ENCODE peak calls at places on chromosome 15, in five cellular contexts. One of them, this sample, is unnamed.
A peak's percentile ranks its signal among the peaks of the same experiment; 100 is the strongest.

GRCh38 chr15:74901612-74902063 is 5.0 kb downstream of the FAM219B start:
- DNase-seq in activated T-cell treated with anti-CD3 and anti-CD28 coated beads, Interleukin-2, amount 50 U/mL, for 72 hours: peak; percentile 73
- DNase-seq in psoas muscle: peak; percentile 39
- DNase-seq in cardiac fibroblast: peak; percentile 68
- DNase-seq in hippocampal formation: no peak
- DNase-seq in this sample: peak; percentile 36

GRCh38 chr15:63874616-63875015 is 40.9 kb upstream of the HERC1 start:
- DNase-seq in activated T-cell treated with anti-CD3 and anti-CD28 coated beads, Interleukin-2, amount 50 U/mL, for 72 hours: no peak
- DNase-seq in psoas muscle: no peak
- DNase-seq in cardiac fibroblast: no peak
- DNase-seq in hippocampal formation: no peak
- DNase-seq in this sample: no peak

GRCh38 chr15:89203705-89204273 is 17.6 kb downstream of the RLBP1 start:
- DNase-seq in activated T-cell treated with anti-CD3 and anti-CD28 coated beads, Interleukin-2, amount 50 U/mL, for 72 hours: peak; percentile 59
- DNase-seq in psoas muscle: no peak
- DNase-seq in cardiac fibroblast: no peak
- DNase-seq in hippocampal formation: no peak
- DNase-seq in this sample: no peak

GRCh38 chr15:41559489-41560177 is 621 bp downstream of the TYRO3 start:
- DNase-seq in activated T-cell treated with anti-CD3 and anti-CD28 coated beads, Interleukin-2, amount 50 U/mL, for 72 hours: no peak
- DNase-seq in psoas muscle: no peak
- DNase-seq in cardiac fibroblast: no peak
- DNase-seq in hippocampal formation: peak; percentile 40
- DNase-seq in this sample: no peak

GRCh38 chr15:73325191-73325980 is 43.4 kb downstream of the HCN4 start:
- DNase-seq in activated T-cell treated with anti-CD3 and anti-CD28 coated beads, Interleukin-2, amount 50 U/mL, for 72 hours: peak; percentile 45
- DNase-seq in psoas muscle: no peak
- DNase-seq in cardiac fibroblast: no peak
- DNase-seq in hippocampal formation: no peak
- DNase-seq in this sample: no peak

GRCh38 chr15:62021991-62022600 is 38.2 kb downstream of the VPS13C start:
- DNase-seq in activated T-cell treated with anti-CD3 and anti-CD28 coated beads, Interleukin-2, amount 50 U/mL, for 72 hours: no peak
- DNase-seq in psoas muscle: no peak
- DNase-seq in cardiac fibroblast: no peak
- DNase-seq in hippocampal formation: no peak
- DNase-seq in this sample: no peak

GRCh38 chr15:90921887-90922286 is 10.5 kb downstream of the HDDC3 start:
- DNase-seq in activated T-cell treated with anti-CD3 and anti-CD28 coated beads, Interleukin-2, amount 50 U/mL, for 72 hours: no peak
- DNase-seq in psoas muscle: no peak
- DNase-seq in cardiac fibroblast: no peak
- DNase-seq in hippocampal formation: no peak
- DNase-seq in this sample: no peak

GRCh38 chr15:69657626-69658025 is 205.0 kb downstream of the RPLP1 start:
- DNase-seq in activated T-cell treated with anti-CD3 and anti-CD28 coated beads, Interleukin-2, amount 50 U/mL, for 72 hours: no peak
- DNase-seq in psoas muscle: no peak
- DNase-seq in cardiac fibroblast: no peak
- DNase-seq in hippocampal formation: no peak
- DNase-seq in this sample: no peak

GRCh38 chr15:74174216-74174965 is 881 bp downstream of the ISLR start:
- DNase-seq in activated T-cell treated with anti-CD3 and anti-CD28 coated beads, Interleukin-2, amount 50 U/mL, for 72 hours: no peak
- DNase-seq in psoas muscle: no peak
- DNase-seq in cardiac fibroblast: peak; percentile 42
- DNase-seq in hippocampal formation: no peak
- DNase-seq in this sample: peak; percentile 48

GRCh38 chr15:31268108-31268501 is 58.5 kb upstream of the KLF13 start:
- DNase-seq in activated T-cell treated with anti-CD3 and anti-CD28 coated beads, Interleukin-2, amount 50 U/mL, for 72 hours: no peak
- DNase-seq in psoas muscle: no peak
- DNase-seq in cardiac fibroblast: no peak
- DNase-seq in hippocampal formation: no peak
- DNase-seq in this sample: peak; percentile 5

GRCh38 chr15:101504866-101505609 is 15.5 kb upstream of the PCSK6 start:
- DNase-seq in activated T-cell treated with anti-CD3 and anti-CD28 coated beads, Interleukin-2, amount 50 U/mL, for 72 hours: no peak
- DNase-seq in psoas muscle: no peak
- DNase-seq in cardiac fibroblast: no peak
- DNase-seq in hippocampal formation: no peak
- DNase-seq in this sample: no peak

GRCh38 chr15:92638291-92638708 is 17.3 kb downstream of the FAM174B start:
- DNase-seq in activated T-cell treated with anti-CD3 and anti-CD28 coated beads, Interleukin-2, amount 50 U/mL, for 72 hours: no peak
- DNase-seq in psoas muscle: no peak
- DNase-seq in cardiac fibroblast: no peak
- DNase-seq in hippocampal formation: no peak
- DNase-seq in this sample: no peak

GRCh38 chr15:60932051-60932915 is 296.8 kb downstream of the RORA start:
- DNase-seq in activated T-cell treated with anti-CD3 and anti-CD28 coated beads, Interleukin-2, amount 50 U/mL, for 72 hours: peak; percentile 71
- DNase-seq in psoas muscle: peak; percentile 79
- DNase-seq in cardiac fibroblast: peak; percentile 74
- DNase-seq in hippocampal formation: no peak
- DNase-seq in this sample: peak; percentile 96

GRCh38 chr15:67107014-67107812 is 41.8 kb downstream of the SMAD3 start:
- DNase-seq in activated T-cell treated with anti-CD3 and anti-CD28 coated beads, Interleukin-2, amount 50 U/mL, for 72 hours: no peak
- DNase-seq in psoas muscle: peak; percentile 63
- DNase-seq in cardiac fibroblast: peak; percentile 97
- DNase-seq in hippocampal formation: no peak
- DNase-seq in this sample: peak; percentile 76

GRCh38 chr15:40477703-40478269 is 7.0 kb downstream of the CHST14 start:
- DNase-seq in activated T-cell treated with anti-CD3 and anti-CD28 coated beads, Interleukin-2, amount 50 U/mL, for 72 hours: no peak
- DNase-seq in psoas muscle: no peak
- DNase-seq in cardiac fibroblast: no peak
- DNase-seq in hippocampal formation: no peak
- DNase-seq in this sample: no peak

GRCh38 chr15:64773606-64774555 is 1.5 kb downstream of the RBPMS2 start:
- DNase-seq in activated T-cell treated with anti-CD3 and anti-CD28 coated beads, Interleukin-2, amount 50 U/mL, for 72 hours: no peak
- DNase-seq in psoas muscle: no peak
- DNase-seq in cardiac fibroblast: no peak
- DNase-seq in hippocampal formation: no peak
- DNase-seq in this sample: no peak

GRCh38 chr15:50134524-50135024 is 15.5 kb upstream of the ATP8B4 start:
- DNase-seq in activated T-cell treated with anti-CD3 and anti-CD28 coated beads, Interleukin-2, amount 50 U/mL, for 72 hours: no peak
- DNase-seq in psoas muscle: no peak
- DNase-seq in cardiac fibroblast: peak; percentile 68
- DNase-seq in hippocampal formation: peak; percentile 70
- DNase-seq in this sample: no peak

GRCh38 chr15:81475926-81476325 is 101.9 kb upstream of the TMC3 start:
- DNase-seq in activated T-cell treated with anti-CD3 and anti-CD28 coated beads, Interleukin-2, amount 50 U/mL, for 72 hours: no peak
- DNase-seq in psoas muscle: no peak
- DNase-seq in cardiac fibroblast: no peak
- DNase-seq in hippocampal formation: no peak
- DNase-seq in this sample: no peak